ENCODE peak calls at places on chromosome 18, in eight cellular contexts. One of them, this sample, is unnamed.

GRCh38 chr18:37361223-37362157 is 204.1 kb downstream of the CELF4 start:
- DNase-seq in upper lobe of right lung: peak; percentile 70
- DNase-seq in neural progenitor cell: peak; percentile 45
- DNase-seq in transverse colon: no peak
- DNase-seq in HCT116: no peak
- DNase-seq in ovary: no peak
- DNase-seq in psoas muscle: no peak
- DNase-seq in A549: no peak
- DNase-seq in this sample: no peak

GRCh38 chr18:79942786-79943607 is 8.5 kb downstream of the SLC66A2 start:
- DNase-seq in upper lobe of right lung: peak; percentile 57
- DNase-seq in neural progenitor cell: no peak
- DNase-seq in transverse colon: peak; percentile 72
- DNase-seq in HCT116: no peak
- DNase-seq in ovary: peak; percentile 39
- DNase-seq in psoas muscle: peak; percentile 39
- DNase-seq in A549: no peak
- DNase-seq in this sample: no peak

GRCh38 chr18:32879497-32879896 is 106.7 kb upstream of the KLHL14 start:
- DNase-seq in upper lobe of right lung: no peak
- DNase-seq in neural progenitor cell: peak; percentile 79
- DNase-seq in transverse colon: no peak
- DNase-seq in HCT116: no peak
- DNase-seq in ovary: no peak
- DNase-seq in psoas muscle: no peak
- DNase-seq in A549: no peak
- DNase-seq in this sample: no peak

GRCh38 chr18:8536226-8536625 is 73.0 kb upstream of the RAB12 start:
- DNase-seq in upper lobe of right lung: no peak
- DNase-seq in neural progenitor cell: no peak
- DNase-seq in transverse colon: no peak
- DNase-seq in HCT116: no peak
- DNase-seq in ovary: no peak
- DNase-seq in psoas muscle: no peak
- DNase-seq in A549: peak; percentile 10
- DNase-seq in this sample: no peak

GRCh38 chr18:60804412-60804811 is 431.8 kb upstream of the MC4R start:
- DNase-seq in upper lobe of right lung: no peak
- DNase-seq in neural progenitor cell: no peak
- DNase-seq in transverse colon: no peak
- DNase-seq in HCT116: no peak
- DNase-seq in ovary: no peak
- DNase-seq in psoas muscle: no peak
- DNase-seq in A549: no peak
- DNase-seq in this sample: no peak

GRCh38 chr18:13061630-13062189 is 70.5 kb downstream of the CEP192 start:
- DNase-seq in upper lobe of right lung: no peak
- DNase-seq in neural progenitor cell: no peak
- DNase-seq in transverse colon: no peak
- DNase-seq in HCT116: no peak
- DNase-seq in ovary: no peak
- DNase-seq in psoas muscle: no peak
- DNase-seq in A549: no peak
- DNase-seq in this sample: no peak

GRCh38 chr18:69400976-69401474 is 337 bp downstream of the DOK6 start:
- DNase-seq in upper lobe of right lung: peak; percentile 64
- DNase-seq in neural progenitor cell: peak; percentile 69
- DNase-seq in transverse colon: peak; percentile 7
- DNase-seq in HCT116: no peak
- DNase-seq in ovary: peak; percentile 38
- DNase-seq in psoas muscle: no peak
- DNase-seq in A549: no peak
- DNase-seq in this sample: no peak

GRCh38 chr18:23094411-23095165 is 40.7 kb upstream of the CABLES1 start:
- DNase-seq in upper lobe of right lung: no peak
- DNase-seq in neural progenitor cell: peak; percentile 68
- DNase-seq in transverse colon: no peak
- DNase-seq in HCT116: no peak
- DNase-seq in ovary: no peak
- DNase-seq in psoas muscle: no peak
- DNase-seq in A549: no peak
- DNase-seq in this sample: no peak

GRCh38 chr18:55219059-55219458 is 259.8 kb upstream of the CCDC68 start:
- DNase-seq in upper lobe of right lung: no peak
- DNase-seq in neural progenitor cell: no peak
- DNase-seq in transverse colon: no peak
- DNase-seq in HCT116: no peak
- DNase-seq in ovary: no peak
- DNase-seq in psoas muscle: no peak
- DNase-seq in A549: no peak
- DNase-seq in this sample: no peak

GRCh38 chr18:43485565-43485964 is 208.3 kb upstream of the SYT4 start:
- DNase-seq in upper lobe of right lung: no peak
- DNase-seq in neural progenitor cell: no peak
- DNase-seq in transverse colon: no peak
- DNase-seq in HCT116: no peak
- DNase-seq in ovary: no peak
- DNase-seq in psoas muscle: no peak
- DNase-seq in A549: no peak
- DNase-seq in this sample: no peak

GRCh38 chr18:12922266-12922665 is 25.5 kb upstream of the SEH1L start:
- DNase-seq in upper lobe of right lung: no peak
- DNase-seq in neural progenitor cell: no peak
- DNase-seq in transverse colon: no peak
- DNase-seq in HCT116: no peak
- DNase-seq in ovary: no peak
- DNase-seq in psoas muscle: no peak
- DNase-seq in A549: no peak
- DNase-seq in this sample: no peak

GRCh38 chr18:22767653-22768052 is 165.5 kb upstream of the RBBP8 start:
- DNase-seq in upper lobe of right lung: no peak
- DNase-seq in neural progenitor cell: no peak
- DNase-seq in transverse colon: no peak
- DNase-seq in HCT116: no peak
- DNase-seq in ovary: no peak
- DNase-seq in psoas muscle: no peak
- DNase-seq in A549: no peak
- DNase-seq in this sample: no peak

GRCh38 chr18:37270046-37270665 is 295.4 kb downstream of the CELF4 start:
- DNase-seq in upper lobe of right lung: no peak
- DNase-seq in neural progenitor cell: peak; percentile 91
- DNase-seq in transverse colon: no peak
- DNase-seq in HCT116: no peak
- DNase-seq in ovary: peak; percentile 68
- DNase-seq in psoas muscle: no peak
- DNase-seq in A549: peak; percentile 22
- DNase-seq in this sample: no peak

GRCh38 chr18:23133860-23134779 is 1.2 kb upstream of the CABLES1 start:
- DNase-seq in upper lobe of right lung: peak; percentile 77
- DNase-seq in neural progenitor cell: peak; percentile 41
- DNase-seq in transverse colon: peak; percentile 69
- DNase-seq in HCT116: peak; percentile 53
- DNase-seq in ovary: no peak
- DNase-seq in psoas muscle: no peak
- DNase-seq in A549: peak; percentile 76
- DNase-seq in this sample: no peak

GRCh38 chr18:75757951-75758350 is 330.4 kb upstream of the SMIM21 start:
- DNase-seq in upper lobe of right lung: no peak
- DNase-seq in neural progenitor cell: no peak
- DNase-seq in transverse colon: no peak
- DNase-seq in HCT116: no peak
- DNase-seq in ovary: no peak
- DNase-seq in psoas muscle: no peak
- DNase-seq in A549: no peak
- DNase-seq in this sample: no peak

GRCh38 chr18:31931886-31932240 is 11.1 kb downstream of the TRAPPC8 start:
- DNase-seq in upper lobe of right lung: no peak
- DNase-seq in neural progenitor cell: no peak
- DNase-seq in transverse colon: no peak
- DNase-seq in HCT116: no peak
- DNase-seq in ovary: no peak
- DNase-seq in psoas muscle: no peak
- DNase-seq in A549: no peak
- DNase-seq in this sample: no peak

GRCh38 chr18:9629709-9630108 is 15.3 kb upstream of the PPP4R1 start:
- DNase-seq in upper lobe of right lung: no peak
- DNase-seq in neural progenitor cell: peak; percentile 29
- DNase-seq in transverse colon: no peak
- DNase-seq in HCT116: no peak
- DNase-seq in ovary: no peak
- DNase-seq in psoas muscle: no peak
- DNase-seq in A549: no peak
- DNase-seq in this sample: no peak

GRCh38 chr18:55079481-55080350 is 120.5 kb upstream of the CCDC68 start:
- DNase-seq in upper lobe of right lung: no peak
- DNase-seq in neural progenitor cell: no peak
- DNase-seq in transverse colon: no peak
- DNase-seq in HCT116: no peak
- DNase-seq in ovary: peak; percentile 65
- DNase-seq in psoas muscle: peak; percentile 58
- DNase-seq in A549: no peak
- DNase-seq in this sample: no peak

GRCh38 chr18:62881509-62882016 is 166.2 kb downstream of the PHLPP1 start:
- DNase-seq in upper lobe of right lung: no peak
- DNase-seq in neural progenitor cell: no peak
- DNase-seq in transverse colon: no peak
- DNase-seq in HCT116: peak; percentile 79
- DNase-seq in ovary: no peak
- DNase-seq in psoas muscle: no peak
- DNase-seq in A549: peak; percentile 76
- DNase-seq in this sample: no peak

GRCh38 chr18:61034581-61034980 is 298.6 kb upstream of the CDH20 start:
- DNase-seq in upper lobe of right lung: no peak
- DNase-seq in neural progenitor cell: no peak
- DNase-seq in transverse colon: no peak
- DNase-seq in HCT116: no peak
- DNase-seq in ovary: no peak
- DNase-seq in psoas muscle: no peak
- DNase-seq in A549: no peak
- DNase-seq in this sample: no peak

GRCh38 chr18:25832008-25832604 is 258.3 kb downstream of the SS18 start:
- DNase-seq in upper lobe of right lung: peak; percentile 72
- DNase-seq in neural progenitor cell: peak; percentile 82
- DNase-seq in transverse colon: peak; percentile 37
- DNase-seq in HCT116: peak; percentile 6
- DNase-seq in ovary: peak; percentile 61
- DNase-seq in psoas muscle: peak; percentile 71
- DNase-seq in A549: peak; percentile 31
- DNase-seq in this sample: no peak

GRCh38 chr18:51039138-51040112 is 9.4 kb downstream of the SMAD4 start:
- DNase-seq in upper lobe of right lung: no peak
- DNase-seq in neural progenitor cell: no peak
- DNase-seq in transverse colon: no peak
- DNase-seq in HCT116: no peak
- DNase-seq in ovary: no peak
- DNase-seq in psoas muscle: no peak
- DNase-seq in A549: no peak
- DNase-seq in this sample: no peak
- H3K4me1 ChIP-seq in upper lobe of right lung: peaks cover 80% of the 10 kb centered on the region
- H3K4me1 ChIP-seq in neural progenitor cell: peaks cover 13% of the 10 kb centered on the region
- H3K4me1 ChIP-seq in transverse colon: peaks cover 84% of the 10 kb centered on the region
- H3K4me1 ChIP-seq in HCT116: no peaks in the 10 kb centered on the region
- H3K4me1 ChIP-seq in ovary: peaks cover 21% of the 10 kb centered on the region
- H3K4me1 ChIP-seq in psoas muscle: peaks cover 82% of the 10 kb centered on the region
- H3K4me1 ChIP-seq in A549: peaks cover 28% of the 10 kb centered on the region
- H3K4me1 ChIP-seq in this sample: peaks cover 79% of the 10 kb centered on the region

DNA sequence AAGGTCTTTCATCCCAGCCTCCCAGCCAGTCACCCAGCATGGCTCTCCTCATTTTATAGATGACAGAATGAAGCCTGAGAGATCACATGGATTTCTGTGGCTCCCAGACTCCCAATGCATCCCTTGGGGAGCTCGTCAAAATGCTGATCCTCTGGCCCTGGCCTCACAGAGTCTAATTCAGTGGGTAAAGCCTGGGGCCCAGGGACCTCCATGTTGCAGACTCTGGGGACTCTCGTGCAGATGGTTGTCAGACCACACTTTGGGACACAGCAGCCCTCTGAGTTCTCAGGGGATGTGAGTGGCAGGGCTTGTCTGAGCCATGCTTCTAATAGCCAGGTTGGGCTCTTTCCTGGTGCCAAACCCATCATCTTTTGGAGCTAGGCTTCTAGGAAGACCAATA is 97.0 kb downstream of the CTIF start:
- DNase-seq in upper lobe of right lung: peak; percentile 23
- DNase-seq in neural progenitor cell: no peak
- DNase-seq in transverse colon: no peak
- DNase-seq in HCT116: no peak
- DNase-seq in ovary: no peak
- DNase-seq in psoas muscle: no peak
- DNase-seq in A549: no peak
- DNase-seq in this sample: no peak
- TF ChIP-seq CTCF in upper lobe of right lung: no peak
- TF ChIP-seq CTCF in neural progenitor cell: no peak
- TF ChIP-seq CTCF in transverse colon: no peak
- TF ChIP-seq CTCF in HCT116: no peak
- TF ChIP-seq CTCF in ovary: no peak
- TF ChIP-seq CTCF in psoas muscle: no peak
- TF ChIP-seq CTCF in A549: no peak
- TF ChIP-seq CTCF in this sample: no peak

GRCh38 chr18:49339146-49339545 is 121.3 kb downstream of the DYM start:
- DNase-seq in upper lobe of right lung: no peak
- DNase-seq in neural progenitor cell: no peak
- DNase-seq in transverse colon: no peak
- DNase-seq in HCT116: no peak
- DNase-seq in ovary: no peak
- DNase-seq in psoas muscle: no peak
- DNase-seq in A549: no peak
- DNase-seq in this sample: no peak
- H3K27ac ChIP-seq in upper lobe of right lung: no peak overlapping the region
- H3K27ac ChIP-seq in neural progenitor cell: no peak overlapping the region
- H3K27ac ChIP-seq in transverse colon: no peak overlapping the region
- H3K27ac ChIP-seq in HCT116: no peak overlapping the region
- H3K27ac ChIP-seq in ovary: no peak overlapping the region
- H3K27ac ChIP-seq in psoas muscle: no peak overlapping the region
- H3K27ac ChIP-seq in A549: no peak overlapping the region
- H3K27ac ChIP-seq in this sample: no peak overlapping the region

GRCh38 chr18:3269900-3270299 is 8.0 kb downstream of the MYL12B start:
- DNase-seq in upper lobe of right lung: no peak
- DNase-seq in neural progenitor cell: no peak
- DNase-seq in transverse colon: no peak
- DNase-seq in HCT116: no peak
- DNase-seq in ovary: no peak
- DNase-seq in psoas muscle: no peak
- DNase-seq in A549: no peak
- DNase-seq in this sample: no peak
- H3K4me1 ChIP-seq in upper lobe of right lung: peaks cover 60% of the 10 kb centered on the region
- H3K4me1 ChIP-seq in neural progenitor cell: no peaks in the 10 kb centered on the region
- H3K4me1 ChIP-seq in transverse colon: peaks cover 50% of the 10 kb centered on the region
- H3K4me1 ChIP-seq in HCT116: peaks cover 40% of the 10 kb centered on the region
- H3K4me1 ChIP-seq in ovary: peaks cover 15% of the 10 kb centered on the region
- H3K4me1 ChIP-seq in psoas muscle: peaks cover 54% of the 10 kb centered on the region
- H3K4me1 ChIP-seq in A549: peaks cover 51% of the 10 kb centered on the region
- H3K4me1 ChIP-seq in this sample: peaks cover 50% of the 10 kb centered on the region

This sample was measured in CD8-positive, alpha-beta T cell.